ENCODE peak calls at places on chromosomes 7 and 10, in four cellular contexts. X is HepG2, V is GM12878, T is K562. R is an unnamed sample.
A peak's percentile ranks its signal among the peaks of the same experiment; 100 is the strongest.

GRCh38 chr10:132366006-132366405 is 31.0 kb upstream of the PWWP2B start:
- DNase-seq in V (no peak), T (no peak), X (no peak), R (no peak)

GRCh38 chr7:1193593-1194424 is 33.8 kb upstream of the ZFAND2A start:
- DNase-seq in X (no peak), T (no peak), V (no peak), R (peak; percentile 39)

GRCh38 chr7:105802611-105803520 is 73.5 kb downstream of the ATXN7L1 start:
- DNase-seq in X (peak; percentile 41), T (no peak), V (no peak), R (peak; percentile 49)

GRCh38 chr10:71067098-71067760 is 145.1 kb upstream of the UNC5B start:
- DNase-seq in X (no peak), T (no peak), V (no peak), R (no peak)

GRCh38 chr7:30896041-30896440 is 15.6 kb upstream of the AQP1 start:
- DNase-seq in T (peak; percentile 47), V (no peak), X (no peak), R (no peak)

GRCh38 chr10:130466271-130466997 is 330.2 kb downstream of the GLRX3 start:
- DNase-seq in T (no peak), V (no peak), X (no peak), R (no peak)

GRCh38 chr7:68963547-68963946 is 634.7 kb upstream of the AUTS2 start:
- DNase-seq in T (no peak), X (no peak), V (no peak), R (peak; percentile 10)

GRCh38 chr10:3763852-3764625 is 21.0 kb downstream of the KLF6 start:
- DNase-seq in T (no peak), X (no peak), V (no peak), R (peak; percentile 81)

GRCh38 chr10:133012573-133013359 is 70.4 kb upstream of the CFAP46 start:
- DNase-seq in X (no peak), V (no peak), T (peak; percentile 41), R (no peak)

GRCh38 chr7:28573059-28573553 is 160.8 kb downstream of the CREB5 start:
- DNase-seq in X (peak; percentile 18), V (no peak), T (no peak), R (peak; percentile 47)
- TF ChIP-seq POLR2A in X (no peak), V (no peak), T (no peak), R (no peak)

GRCh38 chr7:32285698-32286097 is 204.5 kb downstream of the LSM5 start:
- DNase-seq in T (no peak), X (no peak), V (no peak), R (no peak)
- TF ChIP-seq MXI1 in T (no peak), X (no peak), V (no peak), R (no peak)

GRCh38 chr7:102424129-102424551 is 9.2 kb upstream of the ORAI2 start:
- DNase-seq in X (no peak), V (no peak), T (no peak), R (no peak)

GRCh38 chr7:102426268-102427031 is 6.9 kb upstream of the ORAI2 start:
- DNase-seq in X (no peak), T (no peak), V (peak; percentile 89), R (no peak)

GRCh38 chr7:102424787-102425218 is 8.6 kb upstream of the ORAI2 start:
- DNase-seq in V (no peak), T (no peak), X (no peak), R (no peak)

GRCh38 chr7:102429141-102429904 is 4.1 kb upstream of the ORAI2 start:
- DNase-seq in X (no peak), V (no peak), T (no peak), R (no peak)

DNA sequence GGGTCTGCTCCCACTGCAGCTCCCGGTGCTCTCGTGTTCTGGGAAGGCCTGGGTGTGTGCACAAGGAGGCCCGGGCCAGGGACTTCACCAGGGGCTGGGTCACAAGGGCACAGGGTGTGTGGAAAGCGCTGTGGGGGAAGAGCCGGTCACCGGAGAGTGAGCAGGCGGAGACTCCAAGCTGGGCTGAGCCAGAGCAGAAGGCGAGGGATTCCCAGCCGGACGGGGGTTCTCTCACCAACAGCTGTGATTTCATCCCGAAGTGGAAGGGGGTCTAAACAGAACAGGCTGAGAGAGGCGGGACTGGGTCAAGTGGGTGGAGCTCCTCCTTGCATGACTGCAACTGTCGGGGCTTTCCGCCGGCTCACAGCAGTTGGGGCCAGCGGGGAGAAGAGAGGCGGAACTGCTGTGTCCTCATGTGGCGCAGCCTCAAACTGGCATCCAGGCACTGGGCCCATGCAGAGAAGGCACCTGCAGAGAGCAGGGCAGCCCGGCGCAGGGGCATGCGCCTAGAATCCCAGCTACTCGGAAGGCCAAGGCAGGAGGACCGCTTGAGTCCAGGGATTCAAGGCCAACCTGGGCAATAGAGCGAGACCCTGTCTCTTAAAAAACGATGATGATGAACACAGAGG is 7.6 kb upstream of the ORAI2 start:
- DNase-seq in T (no peak), V (peak; percentile 84), X (no peak), R (no peak)
- TF ChIP-seq POLR2A in T (no peak), V (peak; percentile 91), X (no peak), R (no peak)

GRCh38 chr7:95317546-95317945 is 6.8 kb downstream of the PON1 start:
- DNase-seq in X (no peak), T (no peak), V (no peak), R (no peak)
- TF ChIP-seq MXI1 in X (no peak), T (no peak), V (no peak), R (no peak)

GRCh38 chr10:43576580-43576979 is 2.2 kb upstream of the ZNF239 start:
- DNase-seq in T (no peak), X (no peak), V (no peak), R (no peak)

GRCh38 chr10:43573250-43574034 is 974 bp downstream of the ZNF239 start:
- DNase-seq in T (no peak), V (no peak), X (no peak), R (peak; percentile 31)

GRCh38 chr10:43576062-43576461 is 1.6 kb upstream of the ZNF239 start:
- DNase-seq in X (no peak), V (no peak), T (no peak), R (no peak)

GRCh38 chr10:43574906-43575305 is 490 bp upstream of the ZNF239 start:
- DNase-seq in X (no peak), T (no peak), V (no peak), R (no peak)

GRCh38 chr10:43574035-43574892 is at the start of gene ZNF239:
- DNase-seq in T (peak; percentile 94), X (no peak), V (no peak), R (peak; percentile 84)
- TF ChIP-seq POLR2A in T (peak; percentile 76), X (no peak), V (peak; percentile 24), R (no peak)

R was measured in IMR-90.